ENCODE peak calls at places on chromosomes 6 and 20, in seven cellular contexts. B is fibroblast of lung; N is left ventricle myocardium inferior; A is A549; X is CD8-positive, alpha-beta T cell; U is aorta; F is OCI-LY7. P is an unnamed sample.
A peak's percentile ranks its signal among the peaks of the same experiment; 100 is the strongest.

GRCh38 chr6:143064996-143065683 is 4.5 kb downstream of the AIG1 start:
- DNase-seq in A (no peak), X (no peak), B (no peak), U (no peak), N (no peak), F (no peak), P (no peak)

GRCh38 chr6:52964318-52964717 is 30.8 kb downstream of the GSTA4 start:
- DNase-seq in N (no peak), X (no peak), A (no peak), F (no peak), B (no peak), U (no peak), P (no peak)

GRCh38 chr6:31791324-31792089 is 4.0 kb downstream of the VARS1 start:
- DNase-seq in A (peak; percentile 33), X (peak; percentile 40), B (peak; percentile 54), F (peak; percentile 58), N (no peak), U (no peak), P (peak; percentile 85)

GRCh38 chr6:90435207-90435899 is 138.7 kb upstream of the BACH2 start:
- DNase-seq in N (no peak), U (no peak), F (no peak), X (no peak), A (no peak), B (no peak), P (no peak)

GRCh38 chr20:60038400-60038799 is 80.2 kb downstream of the CDH26 start:
- DNase-seq in N (no peak), B (no peak), U (no peak), F (no peak), A (no peak), X (no peak), P (no peak)

GRCh38 chr6:129525055-129525454 is 184.9 kb downstream of the ARHGAP18 start:
- DNase-seq in U (no peak), X (no peak), B (peak; percentile 69), N (no peak), A (no peak), F (no peak), P (no peak)

GRCh38 chr6:11869656-11870340 is 91.2 kb upstream of the ADTRP start:
- DNase-seq in N (peak; percentile 52), B (peak; percentile 96), A (no peak), U (peak; percentile 51), X (no peak), F (no peak), P (no peak)

GRCh38 chr6:14165091-14165490 is 47.5 kb downstream of the CD83 start:
- DNase-seq in F (no peak), N (no peak), X (no peak), U (no peak), A (no peak), B (peak; percentile 68), P (no peak)

GRCh38 chr6:44047801-44048200 is 79.5 kb downstream of the MRPL14 start:
- DNase-seq in A (no peak), U (peak; percentile 4), X (no peak), F (no peak), N (no peak), B (no peak), P (no peak)

GRCh38 chr20:47117789-47118188 is 223.1 kb downstream of the EYA2 start:
- DNase-seq in B (peak; percentile 32), F (no peak), A (no peak), X (no peak), U (no peak), N (no peak), P (no peak)

GRCh38 chr6:46221221-46221793 is 50.5 kb upstream of the ENPP5 start:
- DNase-seq in B (peak; percentile 65), F (peak; percentile 79), N (no peak), A (peak; percentile 1), X (no peak), U (no peak), P (no peak)

GRCh38 chr6:117463762-117464665 is 18.5 kb upstream of the DCBLD1 start:
- DNase-seq in N (no peak), F (no peak), X (no peak), U (no peak), B (peak; percentile 67), A (peak; percentile 14), P (no peak)

GRCh38 chr6:31896856-31897611 is 464 bp downstream of the EHMT2 start:
- DNase-seq in U (no peak), B (no peak), X (peak; percentile 14), F (peak; percentile 36), A (no peak), N (no peak), P (no peak)

GRCh38 chr6:138979365-138979764 is 8.7 kb downstream of the REPS1 start:
- DNase-seq in U (no peak), X (no peak), A (no peak), N (no peak), B (no peak), F (no peak), P (no peak)

GRCh38 chr6:161038229-161039003 is 46.8 kb downstream of the MAP3K4 start:
- DNase-seq in N (peak; percentile 24), U (no peak), B (peak; percentile 92), X (no peak), A (peak; percentile 42), F (no peak), P (no peak)

GRCh38 chr20:38033330-38034107 is at the start of the genes RPRD1B and TTI1:
- DNase-seq in X (peak; percentile 87), A (peak; percentile 90), F (peak; percentile 93), B (peak; percentile 87), U (peak; percentile 95), N (peak; percentile 90), P (peak; percentile 90)

GRCh38 chr6:93407186-93407585 is 12.2 kb downstream of the EPHA7 start:
- DNase-seq in A (no peak), U (no peak), X (no peak), B (peak; percentile 84), N (no peak), F (no peak), P (no peak)

GRCh38 chr6:124822118-124822746 is 140.0 kb upstream of the RNF217 start:
- DNase-seq in F (no peak), B (no peak), U (no peak), A (no peak), X (no peak), N (no peak), P (no peak)

GRCh38 chr6:151071295-151071694 is 168.5 kb upstream of the AKAP12 start:
- DNase-seq in X (no peak), A (peak; percentile 79), N (peak; percentile 50), U (peak; percentile 76), F (no peak), B (peak; percentile 93), P (no peak)

GRCh38 chr20:43900062-43900461 is 14.6 kb upstream of the TOX2 start:
- DNase-seq in X (no peak), U (no peak), F (no peak), B (peak; percentile 53), N (no peak), A (no peak), P (no peak)

GRCh38 chr20:43893930-43894329 is 20.7 kb upstream of the TOX2 start:
- DNase-seq in U (no peak), F (no peak), B (no peak), A (no peak), X (no peak), N (no peak), P (no peak)

GRCh38 chr20:43894531-43894930 is 20.1 kb upstream of the TOX2 start:
- DNase-seq in X (no peak), U (no peak), A (no peak), F (no peak), N (no peak), B (no peak), P (no peak)

GRCh38 chr20:43899274-43899878 is 15.3 kb upstream of the TOX2 start:
- DNase-seq in N (no peak), F (no peak), X (no peak), A (no peak), U (no peak), B (no peak), P (no peak)

DNA sequence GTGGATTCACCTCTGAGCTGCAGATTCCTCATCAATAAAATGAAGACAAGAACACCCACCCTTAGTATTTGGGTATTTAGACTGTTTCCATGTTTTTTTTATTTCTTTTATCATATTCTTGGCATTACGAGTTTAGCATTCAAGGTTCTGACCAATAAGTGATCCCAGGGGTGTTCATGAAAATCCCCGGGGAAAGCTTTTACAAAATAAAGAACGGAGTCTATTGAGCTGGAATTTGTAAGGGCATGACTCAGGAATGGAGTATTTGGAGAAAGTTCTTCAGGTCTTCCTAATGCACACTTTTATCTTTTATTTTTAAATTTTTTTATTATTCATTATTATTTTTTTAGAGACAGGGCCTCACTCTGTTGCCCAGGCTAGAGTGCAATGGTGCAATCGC is 19.4 kb upstream of the TOX2 start:
- DNase-seq in F (no peak), B (no peak), A (no peak), N (no peak), U (no peak), X (no peak), P (no peak)
- H3K27ac ChIP-seq in F (no peak overlapping the region), B (no peak overlapping the region), A (no peak overlapping the region), N (no peak overlapping the region), U (no peak overlapping the region), X (no peak overlapping the region), P (no peak overlapping the region)

GRCh38 chr6:62285612-62286469 is at the start of gene KHDRBS2:
- DNase-seq in N (peak; percentile 76), B (no peak), F (peak; percentile 91), X (peak; percentile 4), U (peak; percentile 90), A (peak; percentile 24), P (peak; percentile 15)

GRCh38 chr6:62284725-62285124 is 1.3 kb downstream of the KHDRBS2 start:
- DNase-seq in U (no peak), A (no peak), N (no peak), F (no peak), X (no peak), B (no peak), P (no peak)

GRCh38 chr6:62283359-62283758 is 2.7 kb downstream of the KHDRBS2 start:
- DNase-seq in U (no peak), A (no peak), N (no peak), X (no peak), B (no peak), F (no peak), P (no peak)

GRCh38 chr6:62286470-62286843 is 432 bp upstream of the KHDRBS2 start:
- DNase-seq in F (no peak), U (no peak), B (no peak), N (no peak), X (no peak), A (no peak), P (no peak)

GRCh38 chr6:62283828-62284411 is 2.1 kb downstream of the KHDRBS2 start:
- DNase-seq in B (peak; percentile 1), N (no peak), F (peak; percentile 55), X (no peak), A (peak; percentile 20), U (no peak), P (no peak)
- H3K4me3 ChIP-seq in B (no peak overlapping the region), N (no peak overlapping the region), F (no peak overlapping the region), X (no peak overlapping the region), A (no peak overlapping the region), U (no peak overlapping the region), P (no peak overlapping the region)

GRCh38 chr6:137213331-137213740 is 5.8 kb downstream of the IFNGR1 start:
- DNase-seq in U (no peak), F (no peak), N (no peak), X (no peak), B (no peak), A (no peak), P (no peak)
- H3K27ac ChIP-seq in U (no peak overlapping the region), F (no peak overlapping the region), N (peak overlapping the region; percentile 99), X (no peak overlapping the region), B (no peak overlapping the region), A (no peak overlapping the region), P (no peak overlapping the region)

DNA sequence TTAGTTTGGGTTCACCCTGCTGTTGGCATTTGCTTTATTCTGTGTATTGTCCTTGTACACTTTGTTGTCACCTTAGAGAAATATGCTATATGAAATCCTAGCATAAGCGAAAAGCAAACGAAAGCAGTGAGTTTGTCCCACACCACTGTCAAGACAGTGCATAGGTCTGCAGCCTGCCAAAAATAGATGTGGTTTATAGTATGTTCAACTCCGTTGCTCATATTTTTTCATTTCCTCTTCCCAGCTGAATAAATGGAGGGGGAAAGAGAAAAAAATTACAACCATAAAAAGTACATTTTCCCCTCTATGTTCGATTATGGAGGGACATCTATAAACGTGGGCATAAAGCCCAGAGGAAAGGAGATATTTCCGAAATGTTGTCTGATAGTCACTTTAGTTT is 25.8 kb downstream of the PRL start:
- DNase-seq in U (no peak), F (peak; percentile 4), A (no peak), N (no peak), X (no peak), B (peak; percentile 31), P (no peak)
- H3K4me3 ChIP-seq in U (no peak overlapping the region), F (no peak overlapping the region), A (no peak overlapping the region), N (no peak overlapping the region), X (no peak overlapping the region), B (no peak overlapping the region), P (no peak overlapping the region)

P was measured in WERI-Rb-1.